ENCODE peak calls at places on chromosomes 5 and 9, in four cellular contexts. U is HCT116, A is PC-3, K is MM.1S. Y is an unnamed sample. For H3K9me2, the result is how much of the 10 kb centered on the place peaks cover.

GRCh38 chr9:114847492-114848417 is 41.9 kb upstream of the TNFSF15 start:
- DNase-seq in U (no peak), A (no peak), K (no peak), Y (no peak)

GRCh38 chr5:92215116-92215515 is 832.0 kb upstream of the ARRDC3 start:
- DNase-seq in U (no peak), A (no peak), K (no peak), Y (no peak)

GRCh38 chr9:99405369-99405768 is 183.3 kb downstream of the SEC61B start:
- DNase-seq in U (no peak), A (no peak), K (no peak), Y (no peak)

GRCh38 chr5:134132372-134133212 is 18.1 kb downstream of the TCF7 start:
- DNase-seq in U (no peak), A (no peak), K (no peak), Y (no peak)

GRCh38 chr9:111427186-111427585 is 57.0 kb downstream of the ECPAS start:
- DNase-seq in U (peak), A (peak), K (no peak), Y (peak)

GRCh38 chr5:137617806-137618205 is 118.1 kb downstream of the KLHL3 start:
- DNase-seq in U (no peak), A (peak), K (no peak), Y (peak)

GRCh38 chr9:116705531-116705930 is 18.4 kb downstream of the TRIM32 start:
- DNase-seq in U (no peak), A (no peak), K (no peak), Y (no peak)

GRCh38 chr9:89495824-89496555 is 1.9 kb downstream of the SEMA4D start:
- DNase-seq in U (no peak), A (no peak), K (no peak), Y (no peak)

GRCh38 chr5:109410389-109411174 is 808 bp upstream of the PJA2 start:
- DNase-seq in U (peak), A (peak), K (peak), Y (peak)

GRCh38 chr5:150257424-150257823 is 32.1 kb downstream of the CAMK2A start:
- DNase-seq in U (no peak), A (no peak), K (no peak), Y (no peak)

GRCh38 chr5:148397968-148398595 is 14.3 kb downstream of the FBXO38 start:
- DNase-seq in U (no peak), A (peak), K (no peak), Y (no peak)

GRCh38 chr5:141223112-141223783 is at the start of gene PCDHB14:
- DNase-seq in U (peak), A (peak), K (peak), Y (peak)

GRCh38 chr5:133457956-133458355 is 154.4 kb downstream of the FSTL4 start:
- DNase-seq in U (no peak), A (no peak), K (no peak), Y (no peak)

GRCh38 chr5:157148734-157149615 is 6.3 kb upstream of the MED7 start:
- DNase-seq in U (peak), A (peak), K (peak), Y (peak)

GRCh38 chr5:132840896-132841818 is 10.7 kb upstream of the SHROOM1 start:
- DNase-seq in U (no peak), A (peak), K (no peak), Y (peak)

GRCh38 chr9:130521715-130522114 is 57.7 kb upstream of the FUBP3 start:
- DNase-seq in U (no peak), A (no peak), K (no peak), Y (no peak)

GRCh38 chr9:134440636-134441226 is 114.5 kb downstream of the RXRA start:
- DNase-seq in U (no peak), A (no peak), K (no peak), Y (no peak)

GRCh38 chr9:118929317-118929716 is 439.9 kb downstream of the BRINP1 start:
- DNase-seq in U (no peak), A (no peak), K (no peak), Y (peak)

GRCh38 chr5:163978897-163979296 is 473.5 kb downstream of the MAT2B start:
- DNase-seq in U (no peak), A (no peak), K (peak), Y (no peak)

DNA sequence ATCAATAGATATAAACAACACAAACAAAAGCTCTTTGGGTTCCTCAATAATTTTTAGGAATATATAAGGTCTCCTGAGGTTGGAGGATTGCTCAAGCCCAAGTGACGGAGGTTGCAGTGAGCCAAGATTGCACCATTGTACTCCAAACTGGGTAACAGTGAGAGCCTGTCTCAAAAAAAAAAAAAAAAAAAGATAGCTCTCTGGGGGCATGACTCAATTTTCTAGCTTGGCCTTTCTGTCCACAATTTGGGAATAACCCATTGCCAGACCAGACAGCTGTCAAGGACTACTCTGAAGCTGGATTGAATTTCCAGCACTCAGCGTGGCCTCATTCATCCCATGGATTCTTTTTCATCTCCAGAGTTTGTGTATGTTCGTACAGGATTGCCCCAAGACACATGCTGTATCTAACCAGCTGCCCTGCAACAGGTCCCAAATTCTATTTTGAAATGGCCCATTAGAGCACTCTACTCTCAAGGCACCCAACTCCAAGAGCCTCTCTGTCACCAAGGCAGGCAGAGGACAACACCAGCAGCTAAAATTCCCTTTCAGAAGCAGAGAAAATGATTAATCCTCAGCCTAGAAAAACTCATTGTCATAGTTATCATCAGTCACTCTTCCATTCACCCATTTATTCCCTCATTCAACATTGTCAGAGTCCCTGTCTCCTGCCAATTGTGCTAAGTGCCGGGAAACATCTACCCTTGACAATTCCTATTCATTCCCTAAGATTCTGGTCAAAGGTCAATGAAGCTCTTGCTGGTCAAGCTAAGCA is 8.7 kb downstream of the FAM193B start:
- DNase-seq in U (no peak), A (no peak), K (no peak), Y (peak)
- H3K9ac ChIP-seq in U (no peak), A (no peak), K (no peak), Y (peak)

DNA sequence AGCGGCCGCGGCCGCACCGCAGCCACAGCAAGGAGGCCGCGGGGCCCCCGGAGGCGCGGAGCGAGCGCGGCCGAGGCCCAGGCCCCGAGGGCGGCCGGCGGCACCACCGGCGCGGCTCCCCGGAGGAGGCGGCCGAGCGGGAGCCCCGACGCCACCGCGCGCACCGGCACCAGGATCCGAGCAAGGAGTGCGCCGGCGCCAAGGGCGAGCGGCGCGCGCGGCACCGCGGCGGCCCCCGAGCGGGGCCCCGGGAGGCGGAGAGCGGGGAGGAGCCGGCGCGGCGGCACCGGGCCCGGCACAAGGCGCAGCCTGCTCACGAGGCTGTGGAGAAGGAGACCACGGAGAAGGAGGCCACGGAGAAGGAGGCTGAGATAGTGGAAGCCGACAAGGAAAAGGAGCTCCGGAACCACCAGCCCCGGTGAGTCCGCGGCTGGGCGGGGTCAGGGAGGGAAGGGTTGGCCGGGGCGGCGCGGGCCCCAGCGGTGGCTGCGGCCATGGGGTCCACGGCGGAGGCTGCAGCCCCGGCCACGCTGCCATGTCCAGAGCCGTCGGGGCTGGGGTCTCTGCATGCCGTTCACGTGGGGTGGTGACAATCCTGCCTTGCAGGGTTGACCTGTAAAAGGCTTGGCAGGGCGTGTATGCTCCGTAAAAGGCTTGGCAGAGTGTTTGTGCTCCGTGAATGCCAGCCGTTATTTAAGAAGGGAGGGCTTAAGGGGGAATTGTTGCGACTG is 146.0 kb downstream of the CACNA1B start:
- DNase-seq in U (no peak), A (no peak), K (no peak), Y (no peak)
- TF ChIP-seq EZH2 in U (no peak), A (no peak), K (no peak), Y (no peak)

GRCh38 chr9:82894961-82895902 is 167.7 kb downstream of the RASEF start:
- DNase-seq in U (no peak), A (no peak), K (no peak), Y (no peak)
- H3K9me2 ChIP-seq in U (under half), A (under half), K (under half), Y (under half)

GRCh38 chr5:74622122-74622521 is 18.4 kb downstream of the ENC1 start:
- DNase-seq in U (no peak), A (no peak), K (no peak), Y (peak)
- H3K9ac ChIP-seq in U (no peak), A (no peak), K (no peak), Y (no peak)

GRCh38 chr5:139762624-139763170 is 32.9 kb upstream of the PSD2 start:
- DNase-seq in U (no peak), A (no peak), K (no peak), Y (no peak)

GRCh38 chr5:139765040-139765408 is 30.6 kb upstream of the PSD2 start:
- DNase-seq in U (no peak), A (no peak), K (no peak), Y (no peak)

GRCh38 chr5:139765409-139766217 is 30.0 kb upstream of the PSD2 start:
- DNase-seq in U (no peak), A (peak), K (peak), Y (peak)

GRCh38 chr5:139764250-139764791 is 31.3 kb upstream of the PSD2 start:
- DNase-seq in U (no peak), A (no peak), K (no peak), Y (peak)

GRCh38 chr5:139763584-139764249 is 31.9 kb upstream of the PSD2 start:
- DNase-seq in U (no peak), A (no peak), K (no peak), Y (no peak)
- TF ChIP-seq EZH2 in U (no peak), A (no peak), K (no peak), Y (no peak)

GRCh38 chr5:73701566-73701965 is 75.6 kb downstream of the ARHGEF28 start:
- DNase-seq in U (no peak), A (peak), K (no peak), Y (peak)
- H3K9me2 ChIP-seq in U (under half), A (under half), K (under half), Y (under half)

GRCh38 chr5:55307383-55308253 is at the start of the genes DHX29 and MTREX:
- DNase-seq in U (peak), A (peak), K (peak), Y (peak)

GRCh38 chr5:55304584-55304983 is 2.9 kb downstream of the DHX29 start:
- DNase-seq in U (no peak), A (no peak), K (no peak), Y (no peak)

GRCh38 chr5:55306641-55307382 is 682 bp downstream of the DHX29 start:
- DNase-seq in U (no peak), A (no peak), K (no peak), Y (peak)

GRCh38 chr5:55300890-55301289 is 6.6 kb downstream of the DHX29 start:
- DNase-seq in U (no peak), A (no peak), K (no peak), Y (no peak)

DNA sequence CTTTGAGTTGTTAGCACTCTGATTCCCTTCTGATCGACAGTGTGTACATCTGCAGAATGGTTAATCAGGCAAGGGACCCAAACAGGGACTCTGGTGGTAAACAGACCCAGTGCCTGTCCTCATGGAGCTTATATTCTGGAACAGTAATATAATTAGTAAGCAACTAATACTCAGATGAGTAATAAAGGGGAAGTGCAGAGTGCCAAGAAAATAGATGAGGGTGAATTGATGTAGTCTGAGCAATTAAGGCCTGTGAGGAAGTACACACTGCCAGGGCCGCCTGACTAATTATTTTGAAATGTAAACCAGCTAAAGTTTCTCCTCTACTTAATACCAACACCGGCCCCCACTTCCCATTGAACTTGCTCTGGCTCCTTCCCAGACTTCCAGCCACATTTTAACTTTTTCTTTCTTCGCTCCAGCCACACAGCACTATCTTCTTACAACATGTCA is 4.2 kb downstream of the DHX29 start:
- DNase-seq in U (no peak), A (peak), K (no peak), Y (peak)
- H3K9ac ChIP-seq in U (no peak), A (no peak), K (no peak), Y (peak)

GRCh38 chr5:178081571-178082244 is 31.6 kb upstream of the N4BP3 start:
- DNase-seq in U (no peak), A (no peak), K (no peak), Y (no peak)

GRCh38 chr5:178077751-178078150 is 35.6 kb upstream of the N4BP3 start:
- DNase-seq in U (no peak), A (no peak), K (no peak), Y (no peak)

GRCh38 chr5:178078197-178078995 is 34.9 kb upstream of the N4BP3 start:
- DNase-seq in U (no peak), A (peak), K (no peak), Y (peak)

GRCh38 chr5:178080056-178080455 is 33.3 kb upstream of the N4BP3 start:
- DNase-seq in U (no peak), A (no peak), K (no peak), Y (no peak)

GRCh38 chr5:178080618-178081410 is 32.5 kb upstream of the N4BP3 start:
- DNase-seq in U (no peak), A (peak), K (no peak), Y (no peak)
- TF ChIP-seq EZH2 in U (no peak), A (no peak), K (no peak), Y (no peak)

DNA sequence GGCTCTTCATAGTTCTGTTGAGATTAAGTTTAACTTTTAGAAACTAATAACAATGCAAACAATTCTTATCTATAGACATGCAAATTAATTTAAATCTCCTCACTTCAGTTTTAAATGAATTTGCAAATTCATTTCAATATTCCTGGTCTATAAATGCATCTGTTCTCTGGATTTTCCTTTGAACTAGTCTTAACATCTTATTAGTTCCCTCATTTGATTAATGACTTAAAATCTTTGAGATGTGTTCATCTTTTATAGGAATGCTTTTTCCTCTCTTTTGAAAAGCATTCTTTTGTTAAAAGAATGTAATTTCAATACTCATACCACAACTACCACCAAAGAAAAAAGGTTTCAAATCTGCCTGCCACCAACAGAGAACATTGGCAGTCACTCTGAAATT is 169.4 kb downstream of the RASEF start:
- DNase-seq in U (no peak), A (no peak), K (no peak), Y (no peak)
- H3K9me2 ChIP-seq in U (under half), A (under half), K (under half), Y (under half)